ENCODE peak calls at places on chromosomes 3 and 15, in six cellular contexts. B is GM10248; C is ovary; H is fibroblast of pulmonary artery; D is CD4-positive, alpha-beta T cell; G is colonic mucosa. F is an unnamed sample.

GRCh38 chr3:23806322-23807160 is 786 bp downstream of the UBE2E1 start:
- DNase-seq in B (peak; percentile 50), C (peak; percentile 64), H (peak; percentile 11), D (peak; percentile 4), G (peak; percentile 37), F (no peak)

GRCh38 chr3:4587061-4587837 is 94.1 kb downstream of the ITPR1 start:
- DNase-seq in B (no peak), C (no peak), H (peak; percentile 30), D (no peak), G (no peak), F (no peak)

GRCh38 chr3:24017305-24017704 is 72.2 kb downstream of the NR1D2 start:
- DNase-seq in B (no peak), C (no peak), H (no peak), D (no peak), G (no peak), F (no peak)

GRCh38 chr3:172803489-172803888 is 53.0 kb downstream of the ECT2 start:
- DNase-seq in B (no peak), C (no peak), H (no peak), D (no peak), G (no peak), F (no peak)

GRCh38 chr3:171898192-171898591 is 55.0 kb downstream of the TMEM212 start:
- DNase-seq in B (no peak), C (no peak), H (no peak), D (no peak), G (no peak), F (no peak)

GRCh38 chr3:63857311-63857710 is 6.3 kb downstream of the THOC7 start:
- DNase-seq in B (no peak), C (no peak), H (peak; percentile 38), D (no peak), G (no peak), F (no peak)

GRCh38 chr15:64905941-64906340 is 5.8 kb upstream of the ANKDD1A start:
- DNase-seq in B (no peak), C (no peak), H (no peak), D (no peak), G (no peak), F (no peak)

GRCh38 chr3:76958231-76958630 is 81.7 kb upstream of the ROBO2 start:
- DNase-seq in B (no peak), C (no peak), H (no peak), D (no peak), G (no peak), F (no peak)

GRCh38 chr15:98311566-98312188 is 336.7 kb upstream of the IGF1R start:
- DNase-seq in B (peak; percentile 63), C (peak; percentile 69), H (peak; percentile 78), D (peak; percentile 50), G (peak; percentile 84), F (no peak)

GRCh38 chr15:64507293-64507802 is 47.0 kb downstream of the ZNF609 start:
- DNase-seq in B (peak; percentile 60), C (peak; percentile 84), H (peak; percentile 93), D (peak; percentile 7), G (peak; percentile 80), F (no peak)

GRCh38 chr3:2765002-2765579 is 345.1 kb downstream of the IL5RA start:
- DNase-seq in B (no peak), C (no peak), H (no peak), D (no peak), G (no peak), F (no peak)

GRCh38 chr3:136818191-136818850 is 605 bp upstream of the SLC35G2 start:
- DNase-seq in B (peak; percentile 54), C (peak; percentile 39), H (peak; percentile 91), D (no peak), G (no peak), F (no peak)

GRCh38 chr15:88057836-88058235 is 198.7 kb downstream of the NTRK3 start:
- DNase-seq in B (no peak), C (no peak), H (no peak), D (no peak), G (no peak), F (no peak)

GRCh38 chr3:73783811-73784210 is 159.1 kb upstream of the PDZRN3 start:
- DNase-seq in B (no peak), C (no peak), H (no peak), D (no peak), G (no peak), F (no peak)

GRCh38 chr15:77597804-77598453 is 34.8 kb downstream of the LINGO1 start:
- DNase-seq in B (no peak), C (no peak), H (peak; percentile 23), D (no peak), G (no peak), F (no peak)

GRCh38 chr3:45554001-45554691 is 40.4 kb upstream of the LIMD1 start:
- DNase-seq in B (peak; percentile 66), C (peak; percentile 50), H (peak; percentile 49), D (no peak), G (peak; percentile 46), F (peak; percentile 36)

GRCh38 chr3:185473290-185473815 is 25.5 kb downstream of the TMEM41A start:
- DNase-seq in B (no peak), C (no peak), H (no peak), D (no peak), G (no peak), F (no peak)

GRCh38 chr15:29815705-29816042 is 6.6 kb downstream of the TJP1 start:
- DNase-seq in B (no peak), C (no peak), H (no peak), D (no peak), G (no peak), F (no peak)

GRCh38 chr15:39594764-39595620 is 14.1 kb downstream of the THBS1 start:
- DNase-seq in B (no peak), C (no peak), H (peak; percentile 44), D (no peak), G (no peak), F (no peak)

GRCh38 chr3:12253521-12253920 is 35.3 kb upstream of the PPARG start:
- DNase-seq in B (no peak), C (no peak), H (peak; percentile 42), D (no peak), G (no peak), F (no peak)

GRCh38 chr15:57329582-57330367 is 46.5 kb upstream of the CGNL1 start:
- DNase-seq in B (no peak), C (no peak), H (no peak), D (no peak), G (no peak), F (no peak)

DNA sequence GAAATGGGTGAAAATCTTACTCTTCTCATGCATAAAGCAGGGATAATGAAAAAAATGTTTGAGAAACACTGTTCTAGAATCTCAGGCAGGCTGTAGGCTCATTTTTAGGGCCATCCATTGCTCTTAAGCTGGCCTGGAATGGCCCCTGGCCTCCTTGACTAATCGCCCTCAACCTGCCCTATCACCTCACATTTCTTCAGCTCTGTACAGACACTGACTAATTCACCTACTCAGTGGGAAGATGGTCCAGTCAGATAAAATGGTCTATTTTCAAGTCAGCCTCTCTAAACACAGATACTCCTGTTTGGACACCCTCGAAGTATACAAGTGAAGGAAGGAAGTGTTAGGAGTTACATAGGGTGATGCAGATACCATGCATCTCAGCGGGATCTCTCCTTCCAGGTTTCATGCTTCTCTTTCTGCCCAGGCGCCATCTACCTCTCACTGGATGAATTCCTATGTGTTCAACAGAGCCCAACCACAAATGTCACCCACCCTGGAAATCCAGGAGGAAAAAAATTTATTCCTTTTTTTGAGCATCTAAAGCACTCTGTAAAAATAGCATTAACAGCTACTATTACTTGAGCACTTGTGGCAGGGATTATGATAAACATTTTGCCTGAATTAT is 12.1 kb downstream of the FMN1 start:
- DNase-seq in B (no peak), C (no peak), H (no peak), D (no peak), G (no peak), F (no peak)
- TF ChIP-seq CTCF in B (no peak), C (no peak), H (no peak), D (no peak), G (no peak), F (no peak)

GRCh38 chr15:93201940-93202339 is 112.9 kb upstream of the RGMA start:
- DNase-seq in B (no peak), C (no peak), H (no peak), D (no peak), G (no peak), F (no peak)
- TF ChIP-seq CTCF in B (no peak), C (no peak), H (no peak), D (no peak), G (no peak), F (no peak)

GRCh38 chr15:45198337-45199135 is 10.8 kb upstream of the SHF start:
- DNase-seq in B (peak; percentile 90), C (peak; percentile 96), H (peak; percentile 99), D (peak; percentile 96), G (peak; percentile 97), F (no peak)
- TF ChIP-seq CTCF in B (peak; percentile 69), C (peak; percentile 86), H (peak; percentile 77), D (peak; percentile 46), G (peak; percentile 76), F (peak; percentile 85)

DNA sequence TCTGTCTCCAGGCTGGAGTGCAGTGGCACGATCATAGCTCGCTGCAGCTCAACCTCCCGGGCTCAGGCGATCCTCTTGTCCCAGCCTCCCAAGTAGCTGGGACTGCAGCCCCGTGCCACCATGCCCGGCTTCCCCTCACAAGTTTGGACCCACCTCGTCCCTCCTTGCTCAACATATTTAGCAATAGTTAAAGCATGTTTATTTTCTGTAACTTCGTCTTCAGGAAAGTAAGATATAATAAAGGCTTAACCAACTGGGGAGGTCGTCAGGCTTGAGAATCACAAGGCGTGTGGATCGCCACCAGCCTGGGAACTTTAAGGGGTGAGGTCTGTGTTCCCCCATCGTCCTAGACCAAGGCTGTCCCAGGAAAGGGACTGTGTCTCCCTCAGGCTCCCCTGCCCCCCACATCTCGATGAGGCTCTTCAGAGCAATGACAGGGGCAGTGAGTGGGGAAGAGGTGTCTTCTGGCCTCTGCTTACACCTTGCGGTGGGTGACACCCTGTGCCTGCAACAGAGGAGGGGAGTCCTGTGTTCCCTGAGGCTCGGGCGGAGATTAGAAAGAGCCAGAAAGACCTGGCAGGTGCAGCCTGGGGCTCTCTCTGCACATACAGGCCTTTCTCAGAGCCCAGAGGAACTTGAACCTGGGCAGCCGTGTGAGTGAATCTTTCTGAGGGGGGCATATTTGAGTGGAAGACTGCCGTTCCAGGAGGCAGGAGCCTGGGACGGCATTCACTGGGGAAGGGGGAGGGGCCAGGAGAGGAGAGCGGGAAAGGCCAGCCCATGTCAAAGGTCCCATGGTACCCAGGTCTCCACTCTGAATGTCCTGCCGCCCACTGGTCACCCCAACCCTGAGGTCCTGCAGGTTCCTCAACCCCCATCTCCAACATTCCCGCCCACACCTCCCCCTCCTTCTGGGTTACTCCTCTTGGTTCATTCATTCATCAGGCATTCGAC is 152.3 kb downstream of the SMAD6 start:
- DNase-seq in B (no peak), C (no peak), H (no peak), D (no peak), G (peak; percentile 18), F (peak; percentile 59)
- TF ChIP-seq CTCF in B (no peak), C (no peak), H (no peak), D (no peak), G (no peak), F (no peak)

DNA sequence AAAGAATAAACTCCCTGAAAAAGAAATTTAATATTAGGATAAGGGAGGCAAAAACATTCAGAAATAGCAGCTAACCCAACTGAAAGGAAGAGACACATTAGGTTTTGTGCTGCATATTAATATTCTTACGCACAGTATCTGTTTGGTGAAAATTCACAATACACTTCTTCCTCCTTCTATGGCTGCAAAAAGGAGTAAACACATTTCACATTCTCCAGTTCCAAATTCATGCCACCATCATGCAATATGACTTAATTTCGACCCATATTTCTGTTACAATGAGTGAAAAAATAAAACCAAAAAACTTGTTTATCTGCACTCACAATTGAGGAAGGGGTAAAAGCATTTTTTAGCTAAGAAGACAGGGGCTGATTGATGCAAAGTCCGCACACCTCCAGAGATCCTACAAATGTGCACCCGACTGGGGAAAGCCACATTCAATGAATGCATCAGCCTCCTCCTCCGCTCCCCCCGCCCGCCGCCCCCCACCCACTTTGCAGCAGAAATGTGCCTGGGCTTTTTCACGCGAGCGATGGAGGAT is 1.0 kb downstream of the RFX7 start:
- DNase-seq in B (no peak), C (no peak), H (no peak), D (no peak), G (no peak), F (no peak)
- TF ChIP-seq CTCF in B (no peak), C (no peak), H (no peak), D (no peak), G (no peak), F (no peak)

F was measured in chondrocyte.